ENCODE peak calls at places on chromosomes 1 and 21, in seven cellular contexts. E is left ventricle myocardium inferior, R is heart right ventricle, M is psoas muscle, C is foreskin fibroblast, W is mammary epithelial cell, U is adrenal gland. P is an unnamed sample.

GRCh38 chr1:38586993-38587646 is 272.5 kb downstream of the RRAGC start:
- DNase-seq in E (peak), R (no peak), M (peak), C (no peak), W (peak), U (peak), P (no peak)

GRCh38 chr1:24481098-24481497 is 21.5 kb upstream of the RCAN3 start:
- DNase-seq in E (no peak), R (peak), M (no peak), C (no peak), W (no peak), U (no peak), P (no peak)

GRCh38 chr1:166489670-166490436 is 323.1 kb upstream of the FAM78B start:
- DNase-seq in E (no peak), R (peak), M (peak), C (no peak), W (no peak), U (peak), P (no peak)

GRCh38 chr1:236311040-236311439 is 29.3 kb upstream of the ERO1B start:
- DNase-seq in E (no peak), R (no peak), M (no peak), C (no peak), W (no peak), U (no peak), P (no peak)

GRCh38 chr1:218374972-218375371 is 29.8 kb downstream of the TGFB2 start:
- DNase-seq in E (no peak), R (no peak), M (no peak), C (no peak), W (peak), U (no peak), P (no peak)

GRCh38 chr1:9852410-9853301 is 28.9 kb upstream of the CLSTN1 start:
- DNase-seq in E (no peak), R (no peak), M (no peak), C (peak), W (peak), U (no peak), P (peak)

GRCh38 chr1:78304766-78305165 is 186.0 kb upstream of the PTGFR start:
- DNase-seq in E (no peak), R (no peak), M (no peak), C (no peak), W (no peak), U (no peak), P (no peak)

GRCh38 chr21:30714946-30715345 is 3.6 kb downstream of the KRTAP21-3 start:
- DNase-seq in E (no peak), R (no peak), M (no peak), C (no peak), W (peak), U (no peak), P (no peak)

GRCh38 chr1:221868894-221869293 is 127.0 kb upstream of the DUSP10 start:
- DNase-seq in E (no peak), R (no peak), M (no peak), C (peak), W (peak), U (no peak), P (no peak)

GRCh38 chr21:34670220-34670961 is 1.6 kb downstream of the CLIC6 start:
- DNase-seq in E (no peak), R (no peak), M (no peak), C (no peak), W (peak), U (no peak), P (no peak)

GRCh38 chr21:34669149-34669879 is 520 bp downstream of the CLIC6 start:
- DNase-seq in E (no peak), R (no peak), M (no peak), C (no peak), W (no peak), U (no peak), P (no peak)

GRCh38 chr21:34667761-34668160 is 1.0 kb upstream of the CLIC6 start:
- DNase-seq in E (no peak), R (no peak), M (no peak), C (no peak), W (no peak), U (no peak), P (no peak)

GRCh38 chr21:34670962-34671348 is 2.2 kb downstream of the CLIC6 start:
- DNase-seq in E (no peak), R (no peak), M (no peak), C (no peak), W (no peak), U (no peak), P (no peak)

DNA sequence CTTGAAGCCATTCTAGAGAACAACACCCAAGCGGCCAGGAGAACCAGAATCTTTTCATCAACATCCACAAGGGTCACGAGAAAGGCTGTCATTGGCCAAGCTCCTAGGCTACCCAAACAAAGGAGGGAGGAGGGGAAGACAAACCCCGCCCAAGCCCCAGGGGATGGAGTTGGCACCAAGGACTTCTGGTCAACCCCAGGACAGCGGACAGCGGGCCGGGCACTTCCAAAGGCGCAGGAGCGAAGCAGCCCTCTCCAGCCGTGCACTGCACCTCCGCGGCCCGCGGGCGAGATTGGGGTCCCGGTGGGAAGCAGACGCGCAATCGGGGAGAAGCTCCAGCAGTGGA is at the start of gene CLIC6:
- DNase-seq in E (peak), R (no peak), M (no peak), C (no peak), W (no peak), U (no peak), P (no peak)
- H3K4me3 ChIP-seq in E (peak), R (peak), M (peak), C (peak), W (no peak), U (no peak), P (peak)

GRCh38 chr1:94928293-94928939 is 1.5 kb upstream of the CNN3 start:
- DNase-seq in E (no peak), R (no peak), M (no peak), C (no peak), W (no peak), U (no peak), P (no peak)
- H3K4me3 ChIP-seq in E (peak), R (peak), M (peak), C (peak), W (no peak), U (peak), P (no peak)

GRCh38 chr1:27137544-27138075 is 17.3 kb downstream of the SLC9A1 start:
- DNase-seq in E (peak), R (peak), M (peak), C (peak), W (no peak), U (peak), P (no peak)
- H3K4me3 ChIP-seq in E (no peak), R (no peak), M (no peak), C (no peak), W (no peak), U (no peak), P (no peak)

GRCh38 chr1:212242985-212243308 is 42.3 kb upstream of the PPP2R5A start:
- DNase-seq in E (no peak), R (no peak), M (no peak), C (no peak), W (no peak), U (no peak), P (no peak)

GRCh38 chr1:212242288-212242984 is 42.8 kb upstream of the PPP2R5A start:
- DNase-seq in E (no peak), R (peak), M (no peak), C (no peak), W (no peak), U (no peak), P (no peak)

GRCh38 chr1:212244441-212244840 is 40.8 kb upstream of the PPP2R5A start:
- DNase-seq in E (no peak), R (no peak), M (no peak), C (no peak), W (no peak), U (no peak), P (no peak)

GRCh38 chr1:212247987-212248386 is 37.2 kb upstream of the PPP2R5A start:
- DNase-seq in E (no peak), R (no peak), M (no peak), C (no peak), W (no peak), U (no peak), P (no peak)

DNA sequence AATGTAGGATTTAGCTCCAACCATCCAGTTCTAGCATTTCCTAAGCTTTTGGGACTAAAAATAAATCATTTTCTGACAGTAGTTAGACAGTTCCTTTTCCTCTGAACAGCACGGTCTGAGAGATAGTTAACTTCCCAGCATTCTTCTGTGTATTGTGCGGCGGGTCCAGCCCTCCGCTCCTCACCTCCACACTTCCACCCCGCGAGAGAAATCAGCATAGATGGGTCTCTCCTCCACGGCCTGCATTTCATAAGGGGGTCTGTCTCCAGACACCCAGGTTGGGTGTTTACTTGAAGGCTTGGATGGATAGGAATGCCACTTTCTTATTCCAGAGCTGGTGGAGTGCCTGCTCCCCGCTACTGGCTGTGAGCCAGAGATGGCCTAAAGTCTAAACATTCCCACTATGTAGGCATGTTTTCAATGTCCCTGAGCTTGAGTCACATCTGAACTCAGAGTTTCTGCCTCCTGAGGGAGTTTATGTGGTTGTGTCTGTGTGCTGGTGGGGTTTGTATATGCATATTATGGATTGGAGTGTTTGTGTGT is 38.0 kb upstream of the PPP2R5A start:
- DNase-seq in E (peak), R (no peak), M (no peak), C (peak), W (no peak), U (peak), P (no peak)
- H3K4me3 ChIP-seq in E (peak), R (no peak), M (no peak), C (no peak), W (no peak), U (no peak), P (no peak)

GRCh38 chr21:32135401-32136363 is 143.2 kb downstream of the MIS18A start:
- DNase-seq in E (no peak), R (no peak), M (no peak), C (no peak), W (no peak), U (no peak), P (peak)
- H3K4me3 ChIP-seq in E (no peak), R (no peak), M (no peak), C (no peak), W (no peak), U (no peak), P (no peak)

GRCh38 chr1:198660341-198661056 is 21.7 kb downstream of the PTPRC start:
- DNase-seq in E (no peak), R (no peak), M (no peak), C (no peak), W (no peak), U (no peak), P (no peak)
- H3K4me3 ChIP-seq in E (no peak), R (no peak), M (no peak), C (no peak), W (no peak), U (no peak), P (no peak)

P was measured in AG09309.